ENCODE peak calls at places on chromosomes 16 and 17, in seven cellular contexts. L is H7; B is CD4-positive, alpha-beta T cell; Y is cardiac muscle cell; I is CD4-positive, CD25-positive, alpha-beta regulatory T cell; W is astrocyte; A is left ventricle myocardium superior. O is an unnamed sample.

GRCh38 chr17:71188811-71189492 is 931.9 kb upstream of the SOX9 start:
- DNase-seq in L (no peak), B (no peak), Y (no peak), I (no peak), W (peak), A (no peak), O (no peak)

GRCh38 chr16:720507-720989 is 398 bp upstream of the ANTKMT start:
- DNase-seq in L (peak), B (no peak), Y (peak), I (no peak), W (peak), A (peak), O (peak)

GRCh38 chr16:86059253-86060171 is 160.6 kb downstream of the IRF8 start:
- DNase-seq in L (no peak), B (no peak), Y (peak), I (no peak), W (no peak), A (peak), O (no peak)

GRCh38 chr17:63701477-63702222 is 1.7 kb upstream of the LIMD2 start:
- DNase-seq in L (no peak), B (peak), Y (no peak), I (peak), W (no peak), A (peak), O (no peak)

GRCh38 chr16:68902376-68903345 is 59.3 kb downstream of the TANGO6 start:
- DNase-seq in L (peak), B (no peak), Y (peak), I (no peak), W (peak), A (no peak), O (peak)

GRCh38 chr17:2789700-2790099 is 6.5 kb upstream of the RAP1GAP2 start:
- DNase-seq in L (no peak), B (no peak), Y (no peak), I (no peak), W (no peak), A (no peak), O (no peak)

GRCh38 chr16:14324581-14324980 is 253.5 kb downstream of the MRTFB start:
- DNase-seq in L (no peak), B (no peak), Y (peak), I (no peak), W (peak), A (no peak), O (no peak)

GRCh38 chr17:65677932-65678331 is 116.5 kb upstream of the AXIN2 start:
- DNase-seq in L (no peak), B (no peak), Y (no peak), I (no peak), W (peak), A (no peak), O (no peak)

GRCh38 chr17:58279736-58280479 is 827 bp downstream of the MPO start:
- DNase-seq in L (no peak), B (no peak), Y (no peak), I (no peak), W (no peak), A (no peak), O (no peak)

GRCh38 chr17:8125947-8126305 is 2.0 kb upstream of the HES7 start:
- DNase-seq in L (peak), B (no peak), Y (peak), I (no peak), W (no peak), A (no peak), O (peak)

GRCh38 chr17:50139950-50140885 is 10.3 kb upstream of the SAMD14 start:
- DNase-seq in L (peak), B (peak), Y (peak), I (peak), W (peak), A (peak), O (peak)

GRCh38 chr16:70250748-70251650 is 741 bp downstream of the EXOSC6 start:
- DNase-seq in L (peak), B (peak), Y (peak), I (no peak), W (peak), A (peak), O (peak)

GRCh38 chr16:1828645-1829410 is 1.8 kb downstream of the FAHD1 start:
- DNase-seq in L (no peak), B (no peak), Y (no peak), I (no peak), W (no peak), A (no peak), O (no peak)

GRCh38 chr16:66357523-66357928 is 9.0 kb upstream of the CDH5 start:
- DNase-seq in L (peak), B (no peak), Y (peak), I (no peak), W (peak), A (no peak), O (peak)

GRCh38 chr16:30458561-30459394 is 13.1 kb upstream of the SEPHS2 start:
- DNase-seq in L (peak), B (no peak), Y (no peak), I (no peak), W (no peak), A (peak), O (no peak)

GRCh38 chr16:12455287-12455798 is 348.3 kb downstream of the CPPED1 start:
- DNase-seq in L (peak), B (peak), Y (peak), I (peak), W (no peak), A (peak), O (peak)

GRCh38 chr17:37301288-37301687 is 74.5 kb upstream of the C17orf78 start:
- DNase-seq in L (no peak), B (no peak), Y (peak), I (no peak), W (peak), A (no peak), O (peak)

GRCh38 chr17:45013021-45013997 is 38.1 kb downstream of the DCAKD start:
- DNase-seq in L (peak), B (no peak), Y (no peak), I (no peak), W (no peak), A (peak), O (peak)

GRCh38 chr17:74631468-74632195 is 8.1 kb upstream of the CD300E start:
- DNase-seq in L (peak), B (no peak), Y (peak), I (no peak), W (no peak), A (no peak), O (peak)

GRCh38 chr17:30304778-30305177 is 13.0 kb upstream of the BLMH start:
- DNase-seq in L (no peak), B (no peak), Y (no peak), I (no peak), W (no peak), A (no peak), O (no peak)

GRCh38 chr17:75398279-75398678 is 7.2 kb downstream of the GRB2 start:
- DNase-seq in L (no peak), B (no peak), Y (no peak), I (no peak), W (no peak), A (no peak), O (no peak)

GRCh38 chr16:67995423-67995822 is 3.9 kb downstream of the DPEP2 start:
- DNase-seq in L (no peak), B (no peak), Y (no peak), I (no peak), W (no peak), A (no peak), O (no peak)

GRCh38 chr17:73293480-73293911 is 18.3 kb downstream of the CDC42EP4 start:
- DNase-seq in L (no peak), B (no peak), Y (no peak), I (no peak), W (peak), A (peak), O (no peak)

GRCh38 chr16:66512589-66513404 is 37.1 kb downstream of the TK2 start:
- DNase-seq in L (no peak), B (no peak), Y (no peak), I (no peak), W (peak), A (no peak), O (peak)

GRCh38 chr17:40602445-40603443 is 37.5 kb upstream of the CCR7 start:
- DNase-seq in L (no peak), B (peak), Y (peak), I (peak), W (no peak), A (no peak), O (no peak)

GRCh38 chr16:83934684-83934977 is 18.4 kb upstream of the OSGIN1 start:
- DNase-seq in L (no peak), B (no peak), Y (no peak), I (no peak), W (no peak), A (no peak), O (no peak)

GRCh38 chr16:84044108-84044488 is 1.5 kb upstream of the SLC38A8 start:
- DNase-seq in L (peak), B (no peak), Y (peak), I (no peak), W (no peak), A (no peak), O (peak)

GRCh38 chr16:87086156-87086555 is 231.0 kb downstream of the C16orf95 start:
- DNase-seq in L (no peak), B (no peak), Y (no peak), I (no peak), W (peak), A (no peak), O (no peak)

GRCh38 chr17:31819578-31819977 is 39.5 kb downstream of the COPRS start:
- DNase-seq in L (no peak), B (no peak), Y (no peak), I (no peak), W (no peak), A (no peak), O (no peak)

O was measured in mesendoderm.